ENCODE peak calls at places on chromosomes 12 and 14, in six cellular contexts. One of them, this sample, is unnamed.

GRCh38 chr12:11576104-11576503 is 73.4 kb upstream of the ETV6 start:
- DNase-seq in SK-N-SH: no peak
- DNase-seq in neuronal stem cell: no peak
- DNase-seq in astrocyte: peak
- DNase-seq in OCI-LY7: no peak
- DNase-seq in IMR-90: peak
- DNase-seq in this sample: no peak

GRCh38 chr14:50530358-50530757 is 2.0 kb downstream of the MAP4K5 start:
- DNase-seq in IMR-90: peak
- DNase-seq in neuronal stem cell: no peak
- DNase-seq in OCI-LY7: no peak
- DNase-seq in SK-N-SH: no peak
- DNase-seq in astrocyte: peak
- DNase-seq in this sample: no peak

GRCh38 chr14:99322731-99323599 is 51.0 kb upstream of the BCL11B start:
- DNase-seq in neuronal stem cell: no peak
- DNase-seq in IMR-90: no peak
- DNase-seq in OCI-LY7: no peak
- DNase-seq in astrocyte: no peak
- DNase-seq in SK-N-SH: no peak
- DNase-seq in this sample: no peak

GRCh38 chr12:75816892-75817291 is 214.7 kb downstream of the PHLDA1 start:
- DNase-seq in SK-N-SH: no peak
- DNase-seq in astrocyte: peak
- DNase-seq in OCI-LY7: peak
- DNase-seq in neuronal stem cell: no peak
- DNase-seq in IMR-90: peak
- DNase-seq in this sample: peak

GRCh38 chr12:30794591-30795409 is 40.0 kb upstream of the CAPRIN2 start:
- DNase-seq in SK-N-SH: no peak
- DNase-seq in OCI-LY7: no peak
- DNase-seq in astrocyte: peak
- DNase-seq in IMR-90: peak
- DNase-seq in neuronal stem cell: peak
- DNase-seq in this sample: no peak

GRCh38 chr14:67411820-67412421 is at the start of gene PLEK2:
- DNase-seq in astrocyte: no peak
- DNase-seq in IMR-90: no peak
- DNase-seq in SK-N-SH: peak
- DNase-seq in OCI-LY7: no peak
- DNase-seq in neuronal stem cell: no peak
- DNase-seq in this sample: no peak

GRCh38 chr12:77751939-77752338 is 78.8 kb upstream of the NAV3 start:
- DNase-seq in SK-N-SH: no peak
- DNase-seq in neuronal stem cell: no peak
- DNase-seq in IMR-90: no peak
- DNase-seq in astrocyte: peak
- DNase-seq in OCI-LY7: no peak
- DNase-seq in this sample: no peak

GRCh38 chr14:38409081-38409705 is 153.3 kb upstream of the CLEC14A start:
- DNase-seq in OCI-LY7: no peak
- DNase-seq in astrocyte: peak
- DNase-seq in neuronal stem cell: no peak
- DNase-seq in IMR-90: peak
- DNase-seq in SK-N-SH: no peak
- DNase-seq in this sample: no peak

GRCh38 chr14:102592969-102593840 is 756 bp downstream of the RCOR1 start:
- DNase-seq in IMR-90: peak
- DNase-seq in OCI-LY7: peak
- DNase-seq in SK-N-SH: peak
- DNase-seq in neuronal stem cell: peak
- DNase-seq in astrocyte: no peak
- DNase-seq in this sample: peak

GRCh38 chr14:28321475-28322244 is 444.9 kb upstream of the FOXG1 start:
- DNase-seq in SK-N-SH: no peak
- DNase-seq in OCI-LY7: no peak
- DNase-seq in astrocyte: peak
- DNase-seq in neuronal stem cell: no peak
- DNase-seq in IMR-90: no peak
- DNase-seq in this sample: no peak

GRCh38 chr12:119649202-119649808 is 18.6 kb upstream of the PRKAB1 start:
- DNase-seq in SK-N-SH: peak
- DNase-seq in neuronal stem cell: peak
- DNase-seq in astrocyte: no peak
- DNase-seq in OCI-LY7: peak
- DNase-seq in IMR-90: no peak
- DNase-seq in this sample: peak

GRCh38 chr14:100857923-100858837 is 32.3 kb downstream of the MEG3 start:
- DNase-seq in OCI-LY7: no peak
- DNase-seq in IMR-90: no peak
- DNase-seq in astrocyte: no peak
- DNase-seq in SK-N-SH: peak
- DNase-seq in neuronal stem cell: no peak
- DNase-seq in this sample: no peak

GRCh38 chr12:39616251-39616650 is 3.4 kb downstream of the ABCD2 start:
- DNase-seq in OCI-LY7: no peak
- DNase-seq in SK-N-SH: no peak
- DNase-seq in IMR-90: no peak
- DNase-seq in astrocyte: no peak
- DNase-seq in neuronal stem cell: no peak
- DNase-seq in this sample: no peak

GRCh38 chr12:116628450-116628793 is 69.2 kb downstream of the MAP1LC3B2 start:
- DNase-seq in IMR-90: no peak
- DNase-seq in SK-N-SH: no peak
- DNase-seq in neuronal stem cell: no peak
- DNase-seq in astrocyte: no peak
- DNase-seq in OCI-LY7: no peak
- DNase-seq in this sample: no peak

GRCh38 chr12:129467749-129468148 is 436.1 kb downstream of the TMEM132D start:
- DNase-seq in neuronal stem cell: no peak
- DNase-seq in SK-N-SH: no peak
- DNase-seq in IMR-90: no peak
- DNase-seq in OCI-LY7: no peak
- DNase-seq in astrocyte: no peak
- DNase-seq in this sample: no peak

GRCh38 chr12:74537707-74538385 is at the start of gene ATXN7L3B:
- DNase-seq in OCI-LY7: peak
- DNase-seq in astrocyte: peak
- DNase-seq in SK-N-SH: peak
- DNase-seq in neuronal stem cell: peak
- DNase-seq in IMR-90: peak
- DNase-seq in this sample: peak

GRCh38 chr12:74538491-74539258 is 1.0 kb downstream of the ATXN7L3B start:
- DNase-seq in neuronal stem cell: no peak
- DNase-seq in SK-N-SH: peak
- DNase-seq in OCI-LY7: peak
- DNase-seq in astrocyte: peak
- DNase-seq in IMR-90: no peak
- DNase-seq in this sample: peak

GRCh38 chr12:74539765-74540526 is 2.3 kb downstream of the ATXN7L3B start:
- DNase-seq in SK-N-SH: no peak
- DNase-seq in astrocyte: no peak
- DNase-seq in neuronal stem cell: no peak
- DNase-seq in OCI-LY7: peak
- DNase-seq in IMR-90: no peak
- DNase-seq in this sample: no peak

GRCh38 chr12:74539261-74539660 is 1.6 kb downstream of the ATXN7L3B start:
- DNase-seq in neuronal stem cell: no peak
- DNase-seq in OCI-LY7: peak
- DNase-seq in SK-N-SH: peak
- DNase-seq in astrocyte: no peak
- DNase-seq in IMR-90: no peak
- DNase-seq in this sample: no peak

DNA sequence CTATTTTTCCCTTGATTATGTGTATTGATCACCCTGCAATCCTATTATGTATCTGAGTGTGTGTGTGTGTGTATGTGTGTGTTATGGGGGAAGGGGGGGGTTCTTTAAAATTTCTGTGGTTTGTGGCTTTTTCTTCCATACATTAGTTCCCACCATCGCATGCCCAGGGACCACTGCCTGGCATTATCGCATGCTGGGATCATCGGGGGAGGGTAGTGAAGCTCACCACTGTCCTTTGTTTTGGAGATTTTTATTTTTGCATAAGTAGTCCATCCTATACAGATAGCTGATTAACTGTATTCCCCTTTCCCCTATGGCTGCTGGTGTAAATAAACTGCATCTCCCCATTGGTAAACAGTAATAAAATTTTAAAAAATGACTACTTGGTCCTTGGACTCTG is 3.4 kb downstream of the ATXN7L3B start:
- DNase-seq in IMR-90: no peak
- DNase-seq in OCI-LY7: no peak
- DNase-seq in SK-N-SH: no peak
- DNase-seq in astrocyte: no peak
- DNase-seq in neuronal stem cell: no peak
- DNase-seq in this sample: no peak
- H3K4me2 ChIP-seq in IMR-90: peak
- H3K4me2 ChIP-seq in OCI-LY7: peak
- H3K4me2 ChIP-seq in SK-N-SH: peak
- H3K4me2 ChIP-seq in astrocyte: peak
- H3K4me2 ChIP-seq in neuronal stem cell: no peak
- H3K4me2 ChIP-seq in this sample: peak

GRCh38 chr14:73833530-73834257 is 17.9 kb upstream of the PTGR2 start:
- DNase-seq in OCI-LY7: no peak
- DNase-seq in neuronal stem cell: no peak
- DNase-seq in astrocyte: peak
- DNase-seq in IMR-90: peak
- DNase-seq in SK-N-SH: no peak
- DNase-seq in this sample: no peak

GRCh38 chr14:73829526-73830431 is 21.9 kb upstream of the PTGR2 start:
- DNase-seq in astrocyte: peak
- DNase-seq in neuronal stem cell: no peak
- DNase-seq in IMR-90: peak
- DNase-seq in SK-N-SH: no peak
- DNase-seq in OCI-LY7: no peak
- DNase-seq in this sample: peak

GRCh38 chr14:73833024-73833423 is 18.6 kb upstream of the PTGR2 start:
- DNase-seq in IMR-90: no peak
- DNase-seq in neuronal stem cell: no peak
- DNase-seq in astrocyte: peak
- DNase-seq in SK-N-SH: no peak
- DNase-seq in OCI-LY7: no peak
- DNase-seq in this sample: no peak

GRCh38 chr14:73834258-73834620 is 17.4 kb upstream of the PTGR2 start:
- DNase-seq in neuronal stem cell: no peak
- DNase-seq in astrocyte: no peak
- DNase-seq in IMR-90: no peak
- DNase-seq in SK-N-SH: no peak
- DNase-seq in OCI-LY7: no peak
- DNase-seq in this sample: no peak
- H2AFZ ChIP-seq in neuronal stem cell: no peak
- H2AFZ ChIP-seq in astrocyte: no peak
- H2AFZ ChIP-seq in IMR-90: no peak
- H2AFZ ChIP-seq in SK-N-SH: no peak
- H2AFZ ChIP-seq in OCI-LY7: no peak
- H2AFZ ChIP-seq in this sample: no peak

GRCh38 chr12:64102339-64102738 is 119.8 kb downstream of the KICS2 start:
- DNase-seq in SK-N-SH: no peak
- DNase-seq in neuronal stem cell: no peak
- DNase-seq in OCI-LY7: no peak
- DNase-seq in astrocyte: peak
- DNase-seq in IMR-90: no peak
- DNase-seq in this sample: no peak

GRCh38 chr12:64105026-64105425 is 117.1 kb downstream of the KICS2 start:
- DNase-seq in SK-N-SH: no peak
- DNase-seq in astrocyte: no peak
- DNase-seq in neuronal stem cell: no peak
- DNase-seq in OCI-LY7: no peak
- DNase-seq in IMR-90: no peak
- DNase-seq in this sample: no peak

GRCh38 chr12:64104376-64104775 is 117.7 kb downstream of the KICS2 start:
- DNase-seq in IMR-90: no peak
- DNase-seq in SK-N-SH: no peak
- DNase-seq in OCI-LY7: no peak
- DNase-seq in astrocyte: peak
- DNase-seq in neuronal stem cell: no peak
- DNase-seq in this sample: no peak

GRCh38 chr12:64107776-64108175 is 114.3 kb downstream of the KICS2 start:
- DNase-seq in IMR-90: no peak
- DNase-seq in neuronal stem cell: no peak
- DNase-seq in SK-N-SH: no peak
- DNase-seq in astrocyte: no peak
- DNase-seq in OCI-LY7: no peak
- DNase-seq in this sample: no peak

GRCh38 chr12:64103821-64104220 is 118.3 kb downstream of the KICS2 start:
- DNase-seq in neuronal stem cell: no peak
- DNase-seq in OCI-LY7: no peak
- DNase-seq in IMR-90: peak
- DNase-seq in astrocyte: peak
- DNase-seq in SK-N-SH: no peak
- DNase-seq in this sample: no peak
- H3K4me2 ChIP-seq in neuronal stem cell: no peak
- H3K4me2 ChIP-seq in OCI-LY7: no peak
- H3K4me2 ChIP-seq in IMR-90: no peak
- H3K4me2 ChIP-seq in astrocyte: no peak
- H3K4me2 ChIP-seq in SK-N-SH: no peak
- H3K4me2 ChIP-seq in this sample: no peak

GRCh38 chr12:24561411-24561871 is 387.5 kb downstream of the BCAT1 start:
- DNase-seq in SK-N-SH: no peak
- DNase-seq in neuronal stem cell: no peak
- DNase-seq in IMR-90: peak
- DNase-seq in OCI-LY7: no peak
- DNase-seq in astrocyte: peak
- DNase-seq in this sample: no peak
- H2AFZ ChIP-seq in SK-N-SH: peak
- H2AFZ ChIP-seq in neuronal stem cell: peak
- H2AFZ ChIP-seq in IMR-90: peak
- H2AFZ ChIP-seq in OCI-LY7: no peak
- H2AFZ ChIP-seq in astrocyte: peak
- H2AFZ ChIP-seq in this sample: peak

GRCh38 chr14:68671899-68672298 is 121.0 kb downstream of the ZFP36L1 start:
- DNase-seq in neuronal stem cell: no peak
- DNase-seq in astrocyte: no peak
- DNase-seq in SK-N-SH: no peak
- DNase-seq in OCI-LY7: no peak
- DNase-seq in IMR-90: no peak
- DNase-seq in this sample: no peak
- H3K4me2 ChIP-seq in neuronal stem cell: no peak
- H3K4me2 ChIP-seq in astrocyte: no peak
- H3K4me2 ChIP-seq in SK-N-SH: no peak
- H3K4me2 ChIP-seq in OCI-LY7: no peak
- H3K4me2 ChIP-seq in IMR-90: no peak
- H3K4me2 ChIP-seq in this sample: no peak

DNA sequence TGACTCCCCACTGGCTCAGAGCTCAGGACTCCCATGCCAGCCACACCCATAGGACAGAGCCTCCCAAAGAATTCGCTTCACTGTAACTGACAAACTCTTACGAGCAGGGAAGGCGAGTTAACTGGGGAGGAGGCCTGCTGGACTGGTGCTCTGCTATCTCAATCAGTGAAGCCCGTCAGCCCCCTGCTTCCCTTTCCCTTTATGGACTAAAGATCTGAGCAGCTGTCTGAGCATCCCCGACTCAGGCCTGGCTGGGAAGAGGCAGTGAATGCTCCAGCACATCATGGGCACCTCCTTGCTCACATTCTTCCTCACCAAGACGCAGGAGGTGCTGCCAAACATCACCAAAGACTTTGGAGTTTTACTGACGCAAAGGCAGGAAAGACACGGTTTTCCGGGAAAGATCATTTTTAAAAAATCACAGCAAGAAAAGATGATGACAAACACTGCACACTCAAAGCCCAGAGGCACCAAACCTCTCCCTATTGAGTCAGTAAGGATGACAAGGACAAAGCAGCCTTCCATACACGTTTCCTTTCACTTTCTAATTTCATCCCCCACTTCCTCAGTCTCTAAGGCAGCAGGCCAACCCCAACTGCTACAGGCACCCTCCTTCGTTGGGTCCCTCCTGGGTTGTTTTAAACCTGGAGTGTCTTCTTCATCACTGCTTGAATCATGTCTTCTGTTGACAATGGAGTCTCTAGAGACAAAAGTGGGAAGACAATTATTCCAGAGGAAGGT is 45.0 kb upstream of the P2RX7 start:
- DNase-seq in IMR-90: no peak
- DNase-seq in astrocyte: no peak
- DNase-seq in OCI-LY7: no peak
- DNase-seq in SK-N-SH: no peak
- DNase-seq in neuronal stem cell: no peak
- DNase-seq in this sample: no peak
- H2AFZ ChIP-seq in IMR-90: peak
- H2AFZ ChIP-seq in astrocyte: no peak
- H2AFZ ChIP-seq in OCI-LY7: no peak
- H2AFZ ChIP-seq in SK-N-SH: no peak
- H2AFZ ChIP-seq in neuronal stem cell: no peak
- H2AFZ ChIP-seq in this sample: no peak